ENCODE peak calls at places on chromosomes 6 and 20, in four cellular contexts. M is fibroblast of lung, Y is left lung, I is ascending aorta. S is an unnamed sample.

GRCh38 chr20:7926767-7927166 is 13.5 kb downstream of the HAO1 start:
- DNase-seq in M (peak), Y (no peak), I (no peak), S (no peak)

GRCh38 chr6:32116674-32117073 is 7.5 kb upstream of the TNXB start:
- DNase-seq in M (no peak), Y (no peak), I (no peak), S (no peak)

GRCh38 chr6:129055796-129056195 is 172.9 kb downstream of the LAMA2 start:
- DNase-seq in M (peak), Y (no peak), I (no peak), S (no peak)

GRCh38 chr20:36270744-36271638 is 34.7 kb downstream of the AAR2 start:
- DNase-seq in M (no peak), Y (no peak), I (no peak), S (peak)

GRCh38 chr20:33275215-33275614 is 7.8 kb upstream of the BPIFB1 start:
- DNase-seq in M (no peak), Y (no peak), I (no peak), S (no peak)

GRCh38 chr6:57313711-57314471 is 3.5 kb upstream of the PRIM2 start:
- DNase-seq in M (peak), Y (no peak), I (no peak), S (peak)

GRCh38 chr20:9408422-9409300 is 105.7 kb upstream of the LAMP5 start:
- DNase-seq in M (peak), Y (no peak), I (no peak), S (no peak)

GRCh38 chr6:33271098-33271607 is 523 bp downstream of the VPS52 start:
- DNase-seq in M (no peak), Y (no peak), I (no peak), S (no peak)

GRCh38 chr20:23680151-23680550 is 8.7 kb downstream of the CST4 start:
- DNase-seq in M (no peak), Y (no peak), I (no peak), S (no peak)

GRCh38 chr20:50259705-50260479 is 69.3 kb downstream of the CEBPB start:
- DNase-seq in M (no peak), Y (no peak), I (no peak), S (no peak)

GRCh38 chr6:14658909-14659561 is 541.5 kb downstream of the CD83 start:
- DNase-seq in M (no peak), Y (no peak), I (no peak), S (peak)

GRCh38 chr6:135162678-135163439 is 18.2 kb upstream of the MYB start:
- DNase-seq in M (no peak), Y (peak), I (no peak), S (peak)